ENCODE peak calls at places on chromosome 12, in four cellular contexts. M is K562, T is WTC11, O is HepG2. N is an unnamed sample.

GRCh38 chr12:22527999-22528398 is 16.3 kb downstream of the C2CD5 start:
- DNase-seq in M (no peak), T (no peak), O (no peak), N (no peak)

GRCh38 chr12:26226629-26227375 is 31.4 kb downstream of the SSPN start:
- DNase-seq in M (no peak), T (peak; percentile 61), O (no peak), N (no peak)

GRCh38 chr12:51381226-51382079 is 9.8 kb downstream of the GALNT6 start:
- DNase-seq in M (no peak), T (no peak), O (no peak), N (no peak)

GRCh38 chr12:25328082-25328712 is 77.5 kb upstream of the KRAS start:
- DNase-seq in M (no peak), T (no peak), O (peak; percentile 3), N (no peak)

GRCh38 chr12:1173806-1174617 is 183.0 kb downstream of the ERC1 start:
- DNase-seq in M (no peak), T (no peak), O (no peak), N (no peak)

GRCh38 chr12:64080319-64081008 is 141.6 kb downstream of the KICS2 start:
- DNase-seq in M (no peak), T (no peak), O (no peak), N (no peak)

GRCh38 chr12:60148831-60149230 is 553.0 kb downstream of the SLC16A7 start:
- DNase-seq in M (no peak), T (no peak), O (no peak), N (no peak)

GRCh38 chr12:645563-646071 is 17.6 kb downstream of the NINJ2 start:
- DNase-seq in M (peak; percentile 61), T (no peak), O (peak; percentile 79), N (no peak)

GRCh38 chr12:45933504-45933903 is 56.9 kb downstream of the SCAF11 start:
- DNase-seq in M (no peak), T (no peak), O (no peak), N (no peak)

GRCh38 chr12:58557156-58557555 is 363.1 kb downstream of the LRIG3 start:
- DNase-seq in M (no peak), T (no peak), O (no peak), N (no peak)

GRCh38 chr12:47223848-47224213 is 144.1 kb upstream of the AMIGO2 start:
- DNase-seq in M (no peak), T (no peak), O (peak; percentile 64), N (no peak)

GRCh38 chr12:112122823-112123690 is 2.3 kb upstream of the TRAFD1 start:
- DNase-seq in M (peak; percentile 52), T (no peak), O (peak; percentile 72), N (no peak)

GRCh38 chr12:72742560-72742959 is 470.4 kb downstream of the TRHDE start:
- DNase-seq in M (no peak), T (no peak), O (no peak), N (no peak)

GRCh38 chr12:123474493-123475255 is 16.7 kb downstream of the SNRNP35 start:
- DNase-seq in M (no peak), T (no peak), O (no peak), N (no peak)

GRCh38 chr12:51118706-51119105 is 35.3 kb upstream of the CSRNP2 start:
- DNase-seq in M (no peak), T (no peak), O (no peak), N (no peak)

GRCh38 chr12:106248177-106248848 is 493 bp upstream of the CKAP4 start:
- DNase-seq in M (no peak), T (peak; percentile 53), O (peak; percentile 19), N (no peak)

GRCh38 chr12:96986883-96987523 is 79.9 kb downstream of the NEDD1 start:
- DNase-seq in M (peak; percentile 23), T (no peak), O (peak; percentile 27), N (no peak)

GRCh38 chr12:63038361-63039100 is 103.6 kb upstream of the PPM1H start:
- DNase-seq in M (peak; percentile 12), T (no peak), O (no peak), N (no peak)

GRCh38 chr12:60072911-60073310 is 477.1 kb downstream of the SLC16A7 start:
- DNase-seq in M (no peak), T (no peak), O (no peak), N (no peak)

GRCh38 chr12:130838284-130838950 is 633 bp downstream of the STX2 start:
- DNase-seq in M (peak; percentile 36), T (peak; percentile 44), O (peak; percentile 27), N (no peak)

GRCh38 chr12:5377997-5378596 is 53.8 kb upstream of the NTF3 start:
- DNase-seq in M (no peak), T (no peak), O (no peak), N (no peak)

GRCh38 chr12:1590083-1590979 is 4.0 kb downstream of the FBXL14 start:
- DNase-seq in M (no peak), T (peak; percentile 66), O (no peak), N (no peak)

GRCh38 chr12:6434205-6435180 is 10.3 kb upstream of the CD27 start:
- DNase-seq in M (no peak), T (no peak), O (no peak), N (no peak)

GRCh38 chr12:73731658-73732057 is 806.0 kb upstream of the ATXN7L3B start:
- DNase-seq in M (no peak), T (no peak), O (no peak), N (no peak)

GRCh38 chr12:67766370-67766769 is 117.8 kb downstream of the DYRK2 start:
- DNase-seq in M (no peak), T (no peak), O (no peak), N (no peak)

GRCh38 chr12:59070534-59070933 is 150.2 kb upstream of the LRIG3 start:
- DNase-seq in M (no peak), T (no peak), O (no peak), N (no peak)

GRCh38 chr12:101459642-101460346 is 15.3 kb upstream of the SPIC start:
- DNase-seq in M (peak; percentile 21), T (no peak), O (peak; percentile 74), N (no peak)

GRCh38 chr12:49920915-49921286 is 17.2 kb upstream of the FAIM2 start:
- DNase-seq in M (no peak), T (no peak), O (no peak), N (no peak)

GRCh38 chr12:49921299-49921698 is 17.6 kb upstream of the FAIM2 start:
- DNase-seq in M (no peak), T (no peak), O (no peak), N (no peak)

GRCh38 chr12:49922349-49923034 is 18.8 kb upstream of the FAIM2 start:
- DNase-seq in M (no peak), T (no peak), O (no peak), N (no peak)

GRCh38 chr12:49921936-49922335 is 18.2 kb upstream of the FAIM2 start:
- DNase-seq in M (no peak), T (no peak), O (no peak), N (no peak)

GRCh38 chr12:49920241-49920914 is 16.7 kb upstream of the FAIM2 start:
- DNase-seq in M (no peak), T (no peak), O (peak; percentile 33), N (no peak)
- TF ChIP-seq CREB1 in M (no peak), T (no peak), O (no peak), N (no peak)

DNA sequence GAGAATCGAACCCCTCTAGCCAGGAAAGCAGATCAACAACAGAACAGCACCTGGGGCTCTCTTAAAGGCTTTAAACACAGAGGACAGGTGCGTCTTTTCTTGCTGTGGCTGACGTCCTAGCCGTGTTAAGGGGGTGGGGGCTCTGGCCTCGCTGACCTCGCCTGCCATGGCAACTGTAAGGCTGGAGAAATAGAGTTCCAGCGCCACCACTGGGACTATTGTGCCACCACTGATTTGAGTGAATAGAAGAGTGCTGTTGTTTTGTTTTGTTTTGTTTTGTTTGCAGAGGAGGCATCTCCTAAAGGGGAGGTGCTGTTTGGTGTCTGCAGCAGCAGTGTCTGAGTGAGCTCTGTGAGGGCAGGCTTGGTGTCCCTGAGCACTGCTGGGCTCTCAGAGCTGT is 34.2 kb upstream of the PRMT8 start:
- DNase-seq in M (no peak), T (peak; percentile 76), O (peak; percentile 5), N (no peak)
- TF ChIP-seq TCF7 in M (no peak), T (no peak), O (no peak), N (no peak)

GRCh38 chr12:82357845-82358199 is 365 bp downstream of the CCDC59 start:
- DNase-seq in M (no peak), T (no peak), O (peak; percentile 13), N (no peak)

GRCh38 chr12:82363990-82364389 is 5.7 kb downstream of the METTL25 start:
- DNase-seq in M (no peak), T (no peak), O (no peak), N (no peak)

GRCh38 chr12:82359115-82359478 is 768 bp downstream of the METTL25 start:
- DNase-seq in M (peak; percentile 11), T (peak; percentile 48), O (no peak), N (no peak)

GRCh38 chr12:82358200-82359114 is at the start of the genes CCDC59 and METTL25:
- DNase-seq in M (peak; percentile 88), T (peak; percentile 96), O (peak; percentile 95), N (peak; percentile 90)

DNA sequence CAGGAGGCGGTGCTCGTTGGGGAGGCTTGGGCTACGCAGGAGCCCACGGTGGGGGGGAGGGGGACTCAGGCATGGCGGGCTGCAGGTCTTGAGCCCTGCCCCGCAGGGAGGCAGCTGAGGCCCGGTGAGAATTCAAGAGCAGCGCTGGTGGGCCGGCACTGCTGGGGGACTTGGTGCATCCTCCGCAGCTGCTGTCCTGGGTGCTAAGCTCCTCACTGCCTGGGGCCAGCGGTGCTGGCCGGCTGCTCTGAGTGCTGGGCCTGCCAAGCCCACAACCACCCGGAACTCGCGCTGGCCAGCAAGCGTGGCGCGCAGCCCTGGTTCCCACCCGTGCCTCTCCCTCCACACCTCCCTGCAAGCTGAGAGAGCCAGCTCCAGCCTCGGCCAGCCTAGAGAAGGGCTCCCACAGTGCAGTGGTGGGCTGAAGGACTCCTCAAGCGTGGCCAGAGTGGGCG is 3.2 kb downstream of the METTL25 start:
- DNase-seq in M (no peak), T (peak; percentile 24), O (no peak), N (no peak)
- TF ChIP-seq CREB1 in M (no peak), T (no peak), O (no peak), N (no peak)

DNA sequence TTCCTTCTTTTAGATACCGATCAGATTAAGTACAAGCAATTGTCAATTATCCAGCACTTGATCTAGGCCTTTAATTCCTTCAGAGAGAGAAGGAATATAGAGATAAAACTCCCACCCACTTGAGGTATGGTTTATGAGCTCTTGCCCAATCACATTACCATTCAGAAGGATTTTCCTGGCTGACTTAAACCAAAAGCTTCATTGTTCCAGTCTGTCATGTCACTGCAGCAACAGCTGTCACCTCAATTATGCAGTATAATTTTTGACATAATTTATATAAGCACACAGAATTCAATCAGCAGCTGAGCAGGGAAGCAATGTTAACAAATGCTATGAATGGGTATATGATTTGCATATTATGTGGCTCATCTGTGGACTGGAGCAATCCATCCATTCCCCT is 40.4 kb downstream of the CBX5 start:
- DNase-seq in M (no peak), T (no peak), O (no peak), N (no peak)
- TF ChIP-seq TCF7 in M (no peak), T (no peak), O (no peak), N (no peak)

N was measured in GM12878.